ENCODE peak calls at places on chromosomes 2 and 18, in ten cellular contexts. One of them, this sample, is unnamed.

GRCh38 chr18:8412117-8412516 is 197.1 kb upstream of the RAB12 start:
- DNase-seq in HuH-7.5: no peak
- DNase-seq in nephron progenitor cell: no peak
- DNase-seq in HT1080: no peak
- DNase-seq in Calu3: no peak
- DNase-seq in stimulated activated CD4-positive, alpha-beta T cell treated with anti-CD3 and anti-CD28 coated beads, Interleukin-1b, Interleukin-23, amount 100 ng/mL, for 48 hours: no peak
- DNase-seq in NCI-H1092 treated with DMSO at 0.1 percent for 48 hours: no peak
- DNase-seq in germinal center: no peak
- DNase-seq in cerebellar cortex: no peak
- DNase-seq in EL: no peak
- DNase-seq in this sample: no peak

GRCh38 chr2:219335373-219335786 is 2.8 kb upstream of the RESP18 start:
- DNase-seq in germinal center: no peak
- DNase-seq in EL: no peak
- DNase-seq in HuH-7.5: no peak
- DNase-seq in Calu3: no peak
- DNase-seq in nephron progenitor cell: no peak
- DNase-seq in cerebellar cortex: no peak
- DNase-seq in HT1080: peak; percentile 44
- DNase-seq in stimulated activated CD4-positive, alpha-beta T cell treated with anti-CD3 and anti-CD28 coated beads, Interleukin-1b, Interleukin-23, amount 100 ng/mL, for 48 hours: no peak
- DNase-seq in NCI-H1092 treated with DMSO at 0.1 percent for 48 hours: no peak
- DNase-seq in this sample: no peak

GRCh38 chr2:196949116-196949515 is 22.6 kb upstream of the PGAP1 start:
- DNase-seq in HT1080: no peak
- DNase-seq in EL: no peak
- DNase-seq in nephron progenitor cell: no peak
- DNase-seq in cerebellar cortex: no peak
- DNase-seq in stimulated activated CD4-positive, alpha-beta T cell treated with anti-CD3 and anti-CD28 coated beads, Interleukin-1b, Interleukin-23, amount 100 ng/mL, for 48 hours: no peak
- DNase-seq in NCI-H1092 treated with DMSO at 0.1 percent for 48 hours: no peak
- DNase-seq in germinal center: no peak
- DNase-seq in HuH-7.5: no peak
- DNase-seq in Calu3: no peak
- DNase-seq in this sample: no peak

GRCh38 chr2:55910077-55910476 is 13.5 kb downstream of the EFEMP1 start:
- DNase-seq in nephron progenitor cell: no peak
- DNase-seq in Calu3: no peak
- DNase-seq in stimulated activated CD4-positive, alpha-beta T cell treated with anti-CD3 and anti-CD28 coated beads, Interleukin-1b, Interleukin-23, amount 100 ng/mL, for 48 hours: no peak
- DNase-seq in HuH-7.5: no peak
- DNase-seq in NCI-H1092 treated with DMSO at 0.1 percent for 48 hours: no peak
- DNase-seq in germinal center: no peak
- DNase-seq in EL: no peak
- DNase-seq in cerebellar cortex: no peak
- DNase-seq in HT1080: no peak
- DNase-seq in this sample: no peak

GRCh38 chr2:236928353-236929153 is 157.1 kb upstream of the COPS8 start:
- DNase-seq in EL: no peak
- DNase-seq in Calu3: no peak
- DNase-seq in nephron progenitor cell: no peak
- DNase-seq in NCI-H1092 treated with DMSO at 0.1 percent for 48 hours: no peak
- DNase-seq in stimulated activated CD4-positive, alpha-beta T cell treated with anti-CD3 and anti-CD28 coated beads, Interleukin-1b, Interleukin-23, amount 100 ng/mL, for 48 hours: no peak
- DNase-seq in HT1080: no peak
- DNase-seq in cerebellar cortex: no peak
- DNase-seq in HuH-7.5: no peak
- DNase-seq in germinal center: no peak
- DNase-seq in this sample: no peak

GRCh38 chr2:233867993-233868532 is at the start of gene MSL3B:
- DNase-seq in NCI-H1092 treated with DMSO at 0.1 percent for 48 hours: no peak
- DNase-seq in stimulated activated CD4-positive, alpha-beta T cell treated with anti-CD3 and anti-CD28 coated beads, Interleukin-1b, Interleukin-23, amount 100 ng/mL, for 48 hours: peak; percentile 43
- DNase-seq in nephron progenitor cell: peak; percentile 49
- DNase-seq in HuH-7.5: no peak
- DNase-seq in EL: peak; percentile 53
- DNase-seq in cerebellar cortex: no peak
- DNase-seq in germinal center: peak; percentile 86
- DNase-seq in HT1080: peak; percentile 38
- DNase-seq in Calu3: peak; percentile 61
- DNase-seq in this sample: peak; percentile 52

GRCh38 chr2:33437815-33438214 is 38.6 kb upstream of the RASGRP3 start:
- DNase-seq in Calu3: no peak
- DNase-seq in germinal center: no peak
- DNase-seq in nephron progenitor cell: no peak
- DNase-seq in stimulated activated CD4-positive, alpha-beta T cell treated with anti-CD3 and anti-CD28 coated beads, Interleukin-1b, Interleukin-23, amount 100 ng/mL, for 48 hours: no peak
- DNase-seq in EL: no peak
- DNase-seq in cerebellar cortex: no peak
- DNase-seq in HT1080: no peak
- DNase-seq in NCI-H1092 treated with DMSO at 0.1 percent for 48 hours: no peak
- DNase-seq in HuH-7.5: no peak
- DNase-seq in this sample: no peak

GRCh38 chr2:32825291-32825712 is 121.5 kb upstream of the LTBP1 start:
- DNase-seq in HT1080: no peak
- DNase-seq in NCI-H1092 treated with DMSO at 0.1 percent for 48 hours: peak; percentile 18
- DNase-seq in nephron progenitor cell: no peak
- DNase-seq in germinal center: no peak
- DNase-seq in HuH-7.5: no peak
- DNase-seq in stimulated activated CD4-positive, alpha-beta T cell treated with anti-CD3 and anti-CD28 coated beads, Interleukin-1b, Interleukin-23, amount 100 ng/mL, for 48 hours: no peak
- DNase-seq in Calu3: no peak
- DNase-seq in EL: peak; percentile 12
- DNase-seq in cerebellar cortex: no peak
- DNase-seq in this sample: no peak

GRCh38 chr2:2899826-2900225 is 477.8 kb downstream of the EIPR1 start:
- DNase-seq in cerebellar cortex: no peak
- DNase-seq in germinal center: no peak
- DNase-seq in HT1080: no peak
- DNase-seq in nephron progenitor cell: no peak
- DNase-seq in EL: no peak
- DNase-seq in NCI-H1092 treated with DMSO at 0.1 percent for 48 hours: no peak
- DNase-seq in Calu3: no peak
- DNase-seq in HuH-7.5: no peak
- DNase-seq in stimulated activated CD4-positive, alpha-beta T cell treated with anti-CD3 and anti-CD28 coated beads, Interleukin-1b, Interleukin-23, amount 100 ng/mL, for 48 hours: no peak
- DNase-seq in this sample: no peak

GRCh38 chr2:236687296-236687955 is 117.8 kb downstream of the ACKR3 start:
- DNase-seq in stimulated activated CD4-positive, alpha-beta T cell treated with anti-CD3 and anti-CD28 coated beads, Interleukin-1b, Interleukin-23, amount 100 ng/mL, for 48 hours: no peak
- DNase-seq in HuH-7.5: no peak
- DNase-seq in nephron progenitor cell: no peak
- DNase-seq in Calu3: no peak
- DNase-seq in EL: no peak
- DNase-seq in germinal center: no peak
- DNase-seq in cerebellar cortex: no peak
- DNase-seq in NCI-H1092 treated with DMSO at 0.1 percent for 48 hours: no peak
- DNase-seq in HT1080: no peak
- DNase-seq in this sample: no peak

GRCh38 chr2:240434728-240435456 is 571 bp upstream of the GPC1 start:
- DNase-seq in germinal center: peak; percentile 94
- DNase-seq in EL: peak; percentile 92
- DNase-seq in nephron progenitor cell: peak; percentile 96
- DNase-seq in NCI-H1092 treated with DMSO at 0.1 percent for 48 hours: peak; percentile 70
- DNase-seq in HuH-7.5: no peak
- DNase-seq in stimulated activated CD4-positive, alpha-beta T cell treated with anti-CD3 and anti-CD28 coated beads, Interleukin-1b, Interleukin-23, amount 100 ng/mL, for 48 hours: peak; percentile 80
- DNase-seq in cerebellar cortex: peak; percentile 86
- DNase-seq in HT1080: peak; percentile 69
- DNase-seq in Calu3: peak; percentile 97
- DNase-seq in this sample: peak; percentile 88

GRCh38 chr2:120994301-120994700 is 258.6 kb downstream of the GLI2 start:
- DNase-seq in HuH-7.5: no peak
- DNase-seq in stimulated activated CD4-positive, alpha-beta T cell treated with anti-CD3 and anti-CD28 coated beads, Interleukin-1b, Interleukin-23, amount 100 ng/mL, for 48 hours: no peak
- DNase-seq in EL: no peak
- DNase-seq in HT1080: no peak
- DNase-seq in germinal center: no peak
- DNase-seq in Calu3: no peak
- DNase-seq in nephron progenitor cell: no peak
- DNase-seq in cerebellar cortex: no peak
- DNase-seq in NCI-H1092 treated with DMSO at 0.1 percent for 48 hours: no peak
- DNase-seq in this sample: no peak

GRCh38 chr18:45324489-45325111 is 290.7 kb upstream of the SLC14A2 start:
- DNase-seq in HT1080: no peak
- DNase-seq in cerebellar cortex: no peak
- DNase-seq in germinal center: no peak
- DNase-seq in Calu3: peak; percentile 3
- DNase-seq in nephron progenitor cell: peak; percentile 54
- DNase-seq in NCI-H1092 treated with DMSO at 0.1 percent for 48 hours: peak; percentile 54
- DNase-seq in HuH-7.5: peak; percentile 5
- DNase-seq in stimulated activated CD4-positive, alpha-beta T cell treated with anti-CD3 and anti-CD28 coated beads, Interleukin-1b, Interleukin-23, amount 100 ng/mL, for 48 hours: no peak
- DNase-seq in EL: no peak
- DNase-seq in this sample: no peak

GRCh38 chr2:239267411-239267941 is 133.3 kb downstream of the HDAC4 start:
- DNase-seq in cerebellar cortex: no peak
- DNase-seq in HT1080: peak; percentile 85
- DNase-seq in EL: peak; percentile 73
- DNase-seq in HuH-7.5: no peak
- DNase-seq in germinal center: peak; percentile 84
- DNase-seq in Calu3: peak; percentile 51
- DNase-seq in nephron progenitor cell: no peak
- DNase-seq in NCI-H1092 treated with DMSO at 0.1 percent for 48 hours: no peak
- DNase-seq in stimulated activated CD4-positive, alpha-beta T cell treated with anti-CD3 and anti-CD28 coated beads, Interleukin-1b, Interleukin-23, amount 100 ng/mL, for 48 hours: peak; percentile 92
- DNase-seq in this sample: peak; percentile 98

GRCh38 chr2:211349031-211349430 is 792.6 kb downstream of the CPS1 start:
- DNase-seq in EL: no peak
- DNase-seq in HT1080: peak; percentile 34
- DNase-seq in Calu3: no peak
- DNase-seq in NCI-H1092 treated with DMSO at 0.1 percent for 48 hours: no peak
- DNase-seq in germinal center: no peak
- DNase-seq in cerebellar cortex: no peak
- DNase-seq in nephron progenitor cell: no peak
- DNase-seq in stimulated activated CD4-positive, alpha-beta T cell treated with anti-CD3 and anti-CD28 coated beads, Interleukin-1b, Interleukin-23, amount 100 ng/mL, for 48 hours: no peak
- DNase-seq in HuH-7.5: no peak
- DNase-seq in this sample: no peak

GRCh38 chr2:204265701-204266310 is 279.5 kb upstream of the PARD3B start:
- DNase-seq in HT1080: no peak
- DNase-seq in NCI-H1092 treated with DMSO at 0.1 percent for 48 hours: peak; percentile 91
- DNase-seq in HuH-7.5: no peak
- DNase-seq in germinal center: no peak
- DNase-seq in Calu3: no peak
- DNase-seq in nephron progenitor cell: no peak
- DNase-seq in stimulated activated CD4-positive, alpha-beta T cell treated with anti-CD3 and anti-CD28 coated beads, Interleukin-1b, Interleukin-23, amount 100 ng/mL, for 48 hours: no peak
- DNase-seq in EL: no peak
- DNase-seq in cerebellar cortex: no peak
- DNase-seq in this sample: no peak

GRCh38 chr2:9770006-9770307 is 73.3 kb upstream of the TAF1B start:
- DNase-seq in HT1080: no peak
- DNase-seq in germinal center: no peak
- DNase-seq in NCI-H1092 treated with DMSO at 0.1 percent for 48 hours: no peak
- DNase-seq in cerebellar cortex: no peak
- DNase-seq in Calu3: no peak
- DNase-seq in stimulated activated CD4-positive, alpha-beta T cell treated with anti-CD3 and anti-CD28 coated beads, Interleukin-1b, Interleukin-23, amount 100 ng/mL, for 48 hours: no peak
- DNase-seq in HuH-7.5: no peak
- DNase-seq in nephron progenitor cell: no peak
- DNase-seq in EL: no peak
- DNase-seq in this sample: no peak

GRCh38 chr2:216261042-216261537 is 111.2 kb downstream of the MARCHF4 start:
- DNase-seq in NCI-H1092 treated with DMSO at 0.1 percent for 48 hours: no peak
- DNase-seq in nephron progenitor cell: no peak
- DNase-seq in Calu3: no peak
- DNase-seq in germinal center: no peak
- DNase-seq in HuH-7.5: no peak
- DNase-seq in HT1080: no peak
- DNase-seq in EL: no peak
- DNase-seq in stimulated activated CD4-positive, alpha-beta T cell treated with anti-CD3 and anti-CD28 coated beads, Interleukin-1b, Interleukin-23, amount 100 ng/mL, for 48 hours: no peak
- DNase-seq in cerebellar cortex: no peak
- DNase-seq in this sample: no peak

GRCh38 chr18:49249523-49249922 is 210.9 kb downstream of the DYM start:
- DNase-seq in stimulated activated CD4-positive, alpha-beta T cell treated with anti-CD3 and anti-CD28 coated beads, Interleukin-1b, Interleukin-23, amount 100 ng/mL, for 48 hours: no peak
- DNase-seq in Calu3: no peak
- DNase-seq in EL: peak; percentile 87
- DNase-seq in germinal center: no peak
- DNase-seq in NCI-H1092 treated with DMSO at 0.1 percent for 48 hours: no peak
- DNase-seq in HT1080: peak; percentile 93
- DNase-seq in nephron progenitor cell: no peak
- DNase-seq in cerebellar cortex: no peak
- DNase-seq in HuH-7.5: no peak
- DNase-seq in this sample: no peak

GRCh38 chr18:13416848-13417247 is 198.3 kb downstream of the LDLRAD4 start:
- DNase-seq in NCI-H1092 treated with DMSO at 0.1 percent for 48 hours: no peak
- DNase-seq in stimulated activated CD4-positive, alpha-beta T cell treated with anti-CD3 and anti-CD28 coated beads, Interleukin-1b, Interleukin-23, amount 100 ng/mL, for 48 hours: no peak
- DNase-seq in HuH-7.5: no peak
- DNase-seq in nephron progenitor cell: no peak
- DNase-seq in Calu3: no peak
- DNase-seq in EL: no peak
- DNase-seq in HT1080: no peak
- DNase-seq in germinal center: no peak
- DNase-seq in cerebellar cortex: no peak
- DNase-seq in this sample: no peak

GRCh38 chr2:106189325-106189724 is 4.8 kb downstream of the UXS1 start:
- DNase-seq in NCI-H1092 treated with DMSO at 0.1 percent for 48 hours: no peak
- DNase-seq in cerebellar cortex: no peak
- DNase-seq in nephron progenitor cell: no peak
- DNase-seq in HuH-7.5: no peak
- DNase-seq in EL: no peak
- DNase-seq in germinal center: no peak
- DNase-seq in HT1080: no peak
- DNase-seq in stimulated activated CD4-positive, alpha-beta T cell treated with anti-CD3 and anti-CD28 coated beads, Interleukin-1b, Interleukin-23, amount 100 ng/mL, for 48 hours: no peak
- DNase-seq in Calu3: no peak
- DNase-seq in this sample: no peak

GRCh38 chr2:195818521-195818920 is 161.5 kb downstream of the SLC39A10 start:
- DNase-seq in germinal center: no peak
- DNase-seq in cerebellar cortex: no peak
- DNase-seq in EL: peak; percentile 63
- DNase-seq in HuH-7.5: no peak
- DNase-seq in nephron progenitor cell: no peak
- DNase-seq in NCI-H1092 treated with DMSO at 0.1 percent for 48 hours: no peak
- DNase-seq in HT1080: peak; percentile 17
- DNase-seq in Calu3: no peak
- DNase-seq in stimulated activated CD4-positive, alpha-beta T cell treated with anti-CD3 and anti-CD28 coated beads, Interleukin-1b, Interleukin-23, amount 100 ng/mL, for 48 hours: no peak
- DNase-seq in this sample: no peak

GRCh38 chr18:79169958-79170555 is 100.9 kb downstream of the ATP9B start:
- DNase-seq in germinal center: no peak
- DNase-seq in cerebellar cortex: no peak
- DNase-seq in NCI-H1092 treated with DMSO at 0.1 percent for 48 hours: no peak
- DNase-seq in Calu3: no peak
- DNase-seq in HuH-7.5: no peak
- DNase-seq in EL: no peak
- DNase-seq in HT1080: no peak
- DNase-seq in nephron progenitor cell: no peak
- DNase-seq in stimulated activated CD4-positive, alpha-beta T cell treated with anti-CD3 and anti-CD28 coated beads, Interleukin-1b, Interleukin-23, amount 100 ng/mL, for 48 hours: no peak
- DNase-seq in this sample: no peak

GRCh38 chr2:82656370-82656769 is 1802.7 kb downstream of the SUCLG1 start:
- DNase-seq in EL: no peak
- DNase-seq in cerebellar cortex: no peak
- DNase-seq in HuH-7.5: no peak
- DNase-seq in germinal center: no peak
- DNase-seq in nephron progenitor cell: no peak
- DNase-seq in Calu3: no peak
- DNase-seq in NCI-H1092 treated with DMSO at 0.1 percent for 48 hours: no peak
- DNase-seq in stimulated activated CD4-positive, alpha-beta T cell treated with anti-CD3 and anti-CD28 coated beads, Interleukin-1b, Interleukin-23, amount 100 ng/mL, for 48 hours: no peak
- DNase-seq in HT1080: no peak
- DNase-seq in this sample: no peak

GRCh38 chr18:9854801-9855676 is 30.7 kb upstream of the TXNDC2 start:
- DNase-seq in Calu3: no peak
- DNase-seq in HuH-7.5: no peak
- DNase-seq in nephron progenitor cell: no peak
- DNase-seq in cerebellar cortex: no peak
- DNase-seq in germinal center: no peak
- DNase-seq in NCI-H1092 treated with DMSO at 0.1 percent for 48 hours: no peak
- DNase-seq in HT1080: no peak
- DNase-seq in stimulated activated CD4-positive, alpha-beta T cell treated with anti-CD3 and anti-CD28 coated beads, Interleukin-1b, Interleukin-23, amount 100 ng/mL, for 48 hours: no peak
- DNase-seq in EL: no peak
- DNase-seq in this sample: no peak

GRCh38 chr18:76981388-76981968 is 151.1 kb downstream of the MBP start:
- DNase-seq in Calu3: no peak
- DNase-seq in HuH-7.5: no peak
- DNase-seq in stimulated activated CD4-positive, alpha-beta T cell treated with anti-CD3 and anti-CD28 coated beads, Interleukin-1b, Interleukin-23, amount 100 ng/mL, for 48 hours: no peak
- DNase-seq in HT1080: no peak
- DNase-seq in nephron progenitor cell: no peak
- DNase-seq in NCI-H1092 treated with DMSO at 0.1 percent for 48 hours: no peak
- DNase-seq in cerebellar cortex: no peak
- DNase-seq in germinal center: peak; percentile 42
- DNase-seq in EL: no peak
- DNase-seq in this sample: no peak

GRCh38 chr2:120940726-120941256 is 205.1 kb downstream of the GLI2 start:
- DNase-seq in stimulated activated CD4-positive, alpha-beta T cell treated with anti-CD3 and anti-CD28 coated beads, Interleukin-1b, Interleukin-23, amount 100 ng/mL, for 48 hours: no peak
- DNase-seq in nephron progenitor cell: no peak
- DNase-seq in NCI-H1092 treated with DMSO at 0.1 percent for 48 hours: no peak
- DNase-seq in Calu3: no peak
- DNase-seq in EL: no peak
- DNase-seq in germinal center: no peak
- DNase-seq in HT1080: no peak
- DNase-seq in cerebellar cortex: no peak
- DNase-seq in HuH-7.5: no peak
- DNase-seq in this sample: no peak

GRCh38 chr2:211351998-211352397 is 795.6 kb downstream of the CPS1 start:
- DNase-seq in nephron progenitor cell: no peak
- DNase-seq in HuH-7.5: no peak
- DNase-seq in stimulated activated CD4-positive, alpha-beta T cell treated with anti-CD3 and anti-CD28 coated beads, Interleukin-1b, Interleukin-23, amount 100 ng/mL, for 48 hours: no peak
- DNase-seq in cerebellar cortex: no peak
- DNase-seq in HT1080: peak; percentile 6
- DNase-seq in Calu3: no peak
- DNase-seq in EL: no peak
- DNase-seq in germinal center: no peak
- DNase-seq in NCI-H1092 treated with DMSO at 0.1 percent for 48 hours: peak; percentile 2
- DNase-seq in this sample: no peak